ENCODE peak calls at places on chromosomes 16 and 17, in four cellular contexts. F is WTC11, G is HepG2, H is K562. L is an unnamed sample.

GRCh38 chr17:8004899-8005298 is 2.5 kb downstream of the GUCY2D start:
- DNase-seq in G (no peak), H (no peak), F (no peak), L (no peak)

GRCh38 chr16:2257726-2258125 is 6.3 kb upstream of the ECI1 start:
- DNase-seq in H (no peak), G (no peak), F (no peak), L (no peak)

GRCh38 chr16:64892843-64893242 is 229.0 kb downstream of the CDH11 start:
- DNase-seq in F (no peak), H (no peak), G (no peak), L (no peak)

GRCh38 chr17:17798010-17798556 is 38.7 kb downstream of the SREBF1 start:
- DNase-seq in F (no peak), H (no peak), G (no peak), L (no peak)

GRCh38 chr17:80220709-80221215 is 535 bp downstream of the SLC26A11 start:
- DNase-seq in H (no peak), G (no peak), F (no peak), L (peak)

GRCh38 chr16:9934723-9935508 is 247.3 kb downstream of the GRIN2A start:
- DNase-seq in G (no peak), F (no peak), H (no peak), L (no peak)

GRCh38 chr16:84817206-84817605 is 2.6 kb upstream of the CRISPLD2 start:
- DNase-seq in H (no peak), F (no peak), G (no peak), L (no peak)

GRCh38 chr16:49439676-49440075 is 66.1 kb downstream of the C16orf78 start:
- DNase-seq in G (no peak), H (no peak), F (no peak), L (no peak)

GRCh38 chr17:17533901-17534441 is 37.8 kb upstream of the RASD1 start:
- DNase-seq in H (no peak), F (no peak), G (peak), L (no peak)

GRCh38 chr17:28008526-28008925 is 34.0 kb upstream of the NLK start:
- DNase-seq in G (peak), H (peak), F (peak), L (peak)

GRCh38 chr16:54370653-54371052 is 84.1 kb upstream of the IRX3 start:
- DNase-seq in F (no peak), H (peak), G (no peak), L (no peak)

GRCh38 chr17:32590974-32591373 is 104.2 kb downstream of the CDK5R1 start:
- DNase-seq in H (no peak), G (no peak), F (no peak), L (no peak)

GRCh38 chr17:64099543-64099942 is 30.4 kb downstream of the ERN1 start:
- DNase-seq in F (no peak), G (no peak), H (no peak), L (no peak)

GRCh38 chr16:867421-868385 is 67.2 kb upstream of the GNG13 start:
- DNase-seq in H (no peak), F (no peak), G (no peak), L (no peak)

GRCh38 chr16:87715658-87716057 is 50.1 kb downstream of the KLHDC4 start:
- DNase-seq in F (no peak), H (no peak), G (no peak), L (no peak)

GRCh38 chr17:2259769-2260536 is 43.6 kb downstream of the SMG6 start:
- DNase-seq in H (no peak), G (no peak), F (no peak), L (no peak)

GRCh38 chr17:80176757-80177156 is 6.9 kb downstream of the CARD14 start:
- DNase-seq in H (no peak), G (no peak), F (no peak), L (no peak)

GRCh38 chr17:74442670-74443515 is 11.0 kb downstream of the GPRC5C start:
- DNase-seq in G (peak), F (peak), H (peak), L (peak)

GRCh38 chr16:10362077-10362863 is 23.6 kb upstream of the ATF7IP2 start:
- DNase-seq in F (no peak), H (peak), G (peak), L (no peak)

GRCh38 chr17:31492880-31493655 is 101.6 kb downstream of the RAB11FIP4 start:
- DNase-seq in G (no peak), F (no peak), H (peak), L (no peak)

GRCh38 chr16:84156342-84156784 is 11.3 kb downstream of the DNAAF1 start:
- DNase-seq in G (no peak), H (no peak), F (no peak), L (no peak)

GRCh38 chr17:19338031-19338990 is 24.2 kb downstream of the B9D1 start:
- DNase-seq in H (peak), F (peak), G (peak), L (peak)

GRCh38 chr17:45432405-45433113 is at the start of gene ARHGAP27:
- DNase-seq in F (peak), H (peak), G (no peak), L (peak)

GRCh38 chr16:83113317-83113716 is 486.5 kb downstream of the CDH13 start:
- DNase-seq in H (peak), G (peak), F (peak), L (peak)

GRCh38 chr16:68445458-68445857 is 2.9 kb downstream of the SMPD3 start:
- DNase-seq in H (peak), G (peak), F (peak), L (peak)

GRCh38 chr16:1291576-1291974 is 17.9 kb upstream of the UBE2I start:
- DNase-seq in F (no peak), H (no peak), G (no peak), L (no peak)

GRCh38 chr17:43010667-43011308 is 4.2 kb downstream of the IFI35 start:
- DNase-seq in H (peak), G (peak), F (no peak), L (no peak)

GRCh38 chr17:55072910-55073309 is 104.3 kb downstream of the STXBP4 start:
- DNase-seq in G (no peak), F (no peak), H (no peak), L (no peak)

GRCh38 chr17:36509272-36509985 is 22.9 kb downstream of the ZNHIT3 start:
- DNase-seq in F (no peak), H (no peak), G (no peak), L (no peak)

GRCh38 chr17:81697261-81698044 is 5.7 kb upstream of the MRPL12 start:
- DNase-seq in G (no peak), H (no peak), F (no peak), L (no peak)

GRCh38 chr16:9286930-9287329 is 195.5 kb downstream of the HAPSTR1 start:
- DNase-seq in F (no peak), H (no peak), G (no peak), L (no peak)

GRCh38 chr17:81329279-81329926 is 34.3 kb upstream of the SLC38A10 start:
- DNase-seq in F (peak), G (peak), H (peak), L (peak)

GRCh38 chr16:75475420-75475847 is 10.9 kb upstream of the TMEM170A start:
- DNase-seq in F (no peak), G (no peak), H (no peak), L (no peak)

GRCh38 chr16:75478480-75479345 is 14.2 kb upstream of the TMEM170A start:
- DNase-seq in F (no peak), G (no peak), H (no peak), L (no peak)

GRCh38 chr16:75479421-75479990 is 15.0 kb upstream of the TMEM170A start:
- DNase-seq in H (no peak), G (no peak), F (no peak), L (no peak)

GRCh38 chr16:75476817-75477216 is 12.3 kb upstream of the TMEM170A start:
- DNase-seq in F (no peak), H (no peak), G (no peak), L (no peak)

DNA sequence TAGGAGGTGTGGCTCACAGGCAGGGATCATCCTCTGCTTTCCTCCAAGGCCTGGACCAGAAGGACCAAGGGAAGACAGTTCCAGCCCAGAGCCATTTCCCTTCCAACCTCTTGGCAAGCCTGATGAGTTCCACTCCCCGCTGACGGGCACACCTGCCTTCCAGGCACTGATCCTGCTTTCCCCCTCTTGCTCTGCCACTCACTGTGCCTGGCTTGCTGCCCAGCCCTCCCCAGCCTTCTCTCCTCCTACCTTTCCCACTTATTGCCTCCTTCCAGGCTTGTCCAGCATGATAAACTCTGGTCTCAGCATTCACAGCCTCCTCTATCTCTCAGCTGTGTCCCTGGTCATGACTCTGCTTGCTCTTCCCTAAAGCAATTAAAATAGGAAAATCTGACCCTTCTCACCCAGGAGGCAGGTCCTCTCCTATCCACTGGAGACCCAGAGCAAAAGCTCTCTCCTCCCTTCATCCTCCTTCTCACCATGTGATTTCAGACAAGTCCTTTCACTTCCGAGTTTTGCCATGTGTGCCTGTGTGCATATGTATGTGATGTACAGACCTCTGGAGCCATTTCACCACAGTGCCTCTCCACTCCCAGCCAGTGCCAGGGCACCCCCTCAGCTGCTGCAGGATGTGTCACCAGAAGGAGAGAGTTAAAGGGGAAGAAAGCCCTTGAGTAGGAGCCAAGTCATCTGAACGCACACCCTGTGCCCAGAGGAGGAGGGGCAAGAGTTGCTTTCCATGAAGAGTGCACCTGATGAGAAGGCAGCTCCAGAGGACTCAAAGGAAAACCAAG is 13.4 kb upstream of the TMEM170A start:
- DNase-seq in F (no peak), H (no peak), G (no peak), L (no peak)
- TF ChIP-seq ELF4 in F (no peak), H (no peak), G (no peak), L (no peak)

GRCh38 chr16:72066747-72067146 is 3.7 kb downstream of the HPR start:
- DNase-seq in H (peak), G (peak), F (no peak), L (peak)
- TF ChIP-seq ELF4 in H (no peak), G (no peak), F (no peak), L (no peak)

DNA sequence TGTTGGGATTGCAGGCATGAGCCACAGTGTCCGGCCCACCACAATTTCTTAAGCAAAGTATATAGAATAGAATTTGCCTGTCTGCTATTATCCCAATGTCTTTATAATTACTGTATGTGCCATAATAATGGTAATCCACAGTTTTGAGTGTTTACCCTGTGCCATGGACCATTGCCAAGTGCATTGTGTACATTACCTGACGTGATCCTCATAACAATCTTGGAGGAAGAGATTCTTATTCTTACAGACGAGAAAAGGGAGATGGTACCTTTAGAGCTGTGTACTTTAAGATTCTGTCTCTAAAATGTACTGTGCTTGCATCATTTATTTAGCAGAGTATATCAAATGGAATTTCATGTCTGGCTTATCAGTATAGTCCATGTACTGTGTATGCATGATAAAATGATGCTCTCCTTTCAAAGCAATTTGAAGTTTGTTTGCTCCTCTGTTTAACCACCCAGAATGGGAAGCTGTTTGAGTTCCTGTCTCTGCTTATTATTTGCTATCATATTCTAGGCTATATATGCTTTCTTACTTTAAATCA is 13.8 kb upstream of the CDR2 start:
- DNase-seq in H (no peak), F (no peak), G (no peak), L (no peak)
- TF ChIP-seq ELF4 in H (no peak), F (no peak), G (no peak), L (no peak)

DNA sequence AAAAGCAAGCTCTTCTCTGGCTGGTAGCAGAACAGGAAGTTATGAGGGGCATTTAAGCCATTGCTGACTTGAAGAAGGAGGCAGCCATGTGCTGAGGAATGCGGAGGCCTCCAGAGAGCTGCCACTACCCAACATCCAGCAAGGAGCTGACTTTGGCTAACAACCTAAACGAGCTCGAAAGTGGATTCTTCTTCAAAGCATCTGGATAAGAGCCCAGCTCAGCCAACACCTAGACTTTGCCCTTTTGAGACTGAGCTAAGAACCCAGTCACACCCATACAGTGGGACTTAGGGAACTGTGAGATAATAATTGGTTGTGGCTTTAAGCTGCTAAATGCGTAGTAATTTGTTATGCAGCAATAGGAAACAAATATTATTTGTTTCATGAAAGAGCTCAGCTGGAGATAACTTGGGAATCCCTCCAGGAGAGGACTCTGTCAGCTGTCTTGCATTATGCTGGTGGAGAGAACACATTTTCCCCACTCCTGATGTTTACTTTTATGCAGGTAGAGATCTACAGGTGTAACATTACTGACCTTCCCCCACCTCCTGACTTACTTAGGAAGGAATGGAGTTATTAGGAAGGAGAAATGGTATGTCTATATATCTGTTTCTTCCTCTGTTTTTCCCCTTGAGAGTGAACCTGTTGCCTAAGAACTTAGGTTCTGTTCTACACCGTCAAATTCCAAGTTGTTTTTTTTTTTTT is 52.7 kb upstream of the ZNF629 start:
- DNase-seq in H (no peak), G (no peak), F (no peak), L (no peak)
- TF ChIP-seq ELF4 in H (no peak), G (no peak), F (no peak), L (no peak)

GRCh38 chr16:72740346-72740745 is 307.6 kb downstream of the ZFHX3 start:
- DNase-seq in G (no peak), H (no peak), F (no peak), L (no peak)
- TF ChIP-seq ELF4 in G (no peak), H (no peak), F (no peak), L (no peak)

GRCh38 chr17:9517396-9517795 is 58.2 kb downstream of the STX8 start:
- DNase-seq in F (no peak), H (no peak), G (no peak), L (no peak)
- TF ChIP-seq ELF4 in F (no peak), H (no peak), G (no peak), L (no peak)

L was measured in HEK293T.